ENCODE peak calls at places on chromosomes 7 and 10, in five cellular contexts. G is PC-3, X is GM23338, Y is HCT116, D is hepatocyte. R is an unnamed sample.

GRCh38 chr7:115356139-115356746 is 434.3 kb downstream of the MDFIC start:
- DNase-seq in G (peak; percentile 48), X (peak; percentile 64), Y (peak; percentile 21), D (peak; percentile 29), R (peak; percentile 6)

GRCh38 chr7:158783595-158783994 is 45.7 kb downstream of the ESYT2 start:
- DNase-seq in G (peak; percentile 12), X (no peak), Y (no peak), D (no peak), R (no peak)

GRCh38 chr10:14358886-14359573 is 28.3 kb upstream of the FRMD4A start:
- DNase-seq in G (no peak), X (no peak), Y (no peak), D (no peak), R (no peak)

GRCh38 chr7:91264083-91264923 is at the start of gene FZD1:
- DNase-seq in G (peak; percentile 95), X (peak; percentile 98), Y (peak; percentile 95), D (peak; percentile 98), R (peak; percentile 94)

GRCh38 chr10:11757452-11757819 is 15.3 kb downstream of the ECHDC3 start:
- DNase-seq in G (peak; percentile 18), X (no peak), Y (no peak), D (peak; percentile 90), R (no peak)

GRCh38 chr7:114426380-114426779 is 11.8 kb downstream of the FOXP2 start:
- DNase-seq in G (no peak), X (no peak), Y (no peak), D (no peak), R (no peak)

GRCh38 chr10:51892965-51893658 is 193.7 kb upstream of the CSTF2T start:
- DNase-seq in G (peak; percentile 85), X (peak; percentile 64), Y (peak; percentile 40), D (no peak), R (peak; percentile 6)

GRCh38 chr7:100370746-100371145 is 2.5 kb upstream of the PILRA start:
- DNase-seq in G (no peak), X (no peak), Y (no peak), D (no peak), R (no peak)

GRCh38 chr7:106022193-106022821 is 59.2 kb downstream of the CDHR3 start:
- DNase-seq in G (no peak), X (no peak), Y (no peak), D (no peak), R (peak; percentile 81)

DNA sequence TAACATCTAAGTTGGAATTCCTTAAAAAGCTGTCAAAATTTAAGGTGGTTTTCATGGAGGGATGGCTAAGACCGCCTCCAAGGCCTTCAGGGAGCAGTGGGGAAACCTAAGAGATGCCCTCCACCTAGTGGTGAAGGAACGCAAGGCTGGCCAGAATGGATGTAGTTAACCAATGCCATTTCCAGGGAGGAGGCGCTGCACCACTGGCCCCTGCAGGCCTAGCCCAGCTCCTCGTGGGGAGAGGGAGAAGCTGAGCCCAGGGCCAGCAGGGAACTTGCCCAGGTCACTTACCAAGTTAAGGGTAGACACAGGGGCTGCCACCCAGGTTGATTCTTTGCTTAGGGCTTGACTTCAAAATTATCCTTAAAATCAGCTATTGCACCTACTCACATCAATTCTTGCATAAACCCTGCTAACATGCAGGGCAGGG is 32.0 kb downstream of the FIGNL1 start:
- DNase-seq in G (peak; percentile 86), X (peak; percentile 96), Y (peak; percentile 76), D (peak; percentile 89), R (peak; percentile 88)
- TF ChIP-seq EZH2phosphoT487 in G (no peak), X (no peak), Y (no peak), D (no peak), R (no peak)

GRCh38 chr10:115968236-115968635 is 304.8 kb downstream of the GFRA1 start:
- DNase-seq in G (no peak), X (peak; percentile 6), Y (no peak), D (no peak), R (no peak)

GRCh38 chr10:115964827-115965226 is 308.2 kb downstream of the GFRA1 start:
- DNase-seq in G (no peak), X (no peak), Y (no peak), D (no peak), R (no peak)

GRCh38 chr10:115958043-115958442 is 315.0 kb downstream of the GFRA1 start:
- DNase-seq in G (no peak), X (peak; percentile 51), Y (no peak), D (no peak), R (no peak)

GRCh38 chr10:115969591-115969990 is 303.4 kb downstream of the GFRA1 start:
- DNase-seq in G (no peak), X (no peak), Y (no peak), D (no peak), R (no peak)

GRCh38 chr10:115963848-115964247 is 309.2 kb downstream of the GFRA1 start:
- DNase-seq in G (no peak), X (peak; percentile 19), Y (no peak), D (no peak), R (no peak)
- TF ChIP-seq CTCF in G (no peak), X (no peak), Y (peak; percentile 18), D (no peak), R (no peak)

GRCh38 chr7:102836977-102837376 is 75.8 kb upstream of the LRRC17 start:
- DNase-seq in G (no peak), X (no peak), Y (no peak), D (no peak), R (no peak)
- H3K27ac ChIP-seq in G (no peak overlapping the region), X (no peak overlapping the region), Y (no peak overlapping the region), D (peak overlapping the region; percentile 51), R (no peak overlapping the region)

GRCh38 chr7:30717181-30717580 is 34.8 kb upstream of the INMT start:
- DNase-seq in G (peak; percentile 67), X (peak; percentile 69), Y (peak; percentile 37), D (no peak), R (no peak)
- TF ChIP-seq EZH2phosphoT487 in G (no peak), X (no peak), Y (no peak), D (no peak), R (no peak)

GRCh38 chr7:1558841-1559625 is 3.0 kb upstream of the TMEM184A start:
- DNase-seq in G (peak; percentile 66), X (no peak), Y (no peak), D (no peak), R (no peak)

GRCh38 chr7:1559626-1560590 is 3.9 kb upstream of the TMEM184A start:
- DNase-seq in G (no peak), X (no peak), Y (no peak), D (no peak), R (no peak)

GRCh38 chr7:1562126-1562525 is 6.1 kb upstream of the TMEM184A start:
- DNase-seq in G (no peak), X (no peak), Y (no peak), D (no peak), R (no peak)

GRCh38 chr7:1561036-1561940 is 5.3 kb upstream of the TMEM184A start:
- DNase-seq in G (no peak), X (no peak), Y (no peak), D (no peak), R (no peak)

DNA sequence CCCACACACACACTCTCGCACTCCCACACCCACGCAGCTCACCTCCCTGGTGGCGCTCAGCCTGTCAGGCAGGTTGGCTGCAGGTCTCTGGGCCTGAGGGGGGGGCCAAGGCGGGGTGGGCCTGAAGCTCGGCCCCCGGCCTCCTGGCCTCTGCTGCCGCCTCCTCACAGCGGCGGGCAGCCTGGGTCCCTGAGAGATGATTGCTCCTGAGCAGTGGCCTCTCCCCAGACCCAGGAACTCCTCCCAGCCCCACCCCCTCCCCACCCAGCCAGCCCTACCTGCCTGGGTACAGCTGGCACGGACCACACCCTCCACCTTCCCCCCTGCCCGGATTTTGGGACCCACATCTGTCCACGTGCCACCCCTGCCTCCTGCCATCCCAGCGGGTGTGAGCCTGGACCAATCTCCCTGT is 4.6 kb upstream of the TMEM184A start:
- DNase-seq in G (no peak), X (no peak), Y (no peak), D (no peak), R (no peak)
- TF ChIP-seq CTCF in G (no peak), X (no peak), Y (no peak), D (no peak), R (no peak)

DNA sequence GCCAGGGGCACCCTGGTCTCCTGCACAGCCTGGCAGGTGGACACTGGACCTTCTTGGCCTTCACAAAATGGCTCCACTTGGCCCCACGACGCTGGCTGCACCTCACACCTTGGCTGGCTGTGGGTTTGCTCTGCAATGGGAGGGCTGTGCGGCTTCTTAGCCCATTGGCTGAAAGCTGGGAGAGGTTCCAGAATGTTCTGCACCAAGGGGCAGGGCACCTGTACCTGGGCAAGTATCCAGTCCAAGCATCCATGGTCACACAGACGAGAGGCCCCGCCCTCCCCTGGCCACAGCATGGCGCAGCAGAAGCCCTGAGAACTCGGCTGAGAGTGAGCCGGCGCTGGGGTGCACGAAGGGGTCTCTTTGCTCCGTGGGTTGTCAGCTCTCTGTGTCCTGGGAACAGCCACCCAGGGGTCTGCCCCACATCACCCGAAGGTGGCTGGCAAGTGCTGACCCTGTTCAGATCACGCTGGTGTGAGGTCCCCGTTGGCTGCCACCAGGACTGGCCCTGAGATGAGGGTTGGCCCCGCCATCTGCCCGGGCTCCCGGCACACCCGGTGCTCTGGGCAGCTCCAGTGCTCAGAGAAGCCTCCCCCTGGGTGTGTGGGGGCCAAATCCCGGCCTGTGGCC is 19.5 kb upstream of the ADGRA1 start:
- DNase-seq in G (no peak), X (no peak), Y (no peak), D (no peak), R (no peak)
- H3K27ac ChIP-seq in G (no peak overlapping the region), X (no peak overlapping the region), Y (no peak overlapping the region), D (no peak overlapping the region), R (no peak overlapping the region)

DNA sequence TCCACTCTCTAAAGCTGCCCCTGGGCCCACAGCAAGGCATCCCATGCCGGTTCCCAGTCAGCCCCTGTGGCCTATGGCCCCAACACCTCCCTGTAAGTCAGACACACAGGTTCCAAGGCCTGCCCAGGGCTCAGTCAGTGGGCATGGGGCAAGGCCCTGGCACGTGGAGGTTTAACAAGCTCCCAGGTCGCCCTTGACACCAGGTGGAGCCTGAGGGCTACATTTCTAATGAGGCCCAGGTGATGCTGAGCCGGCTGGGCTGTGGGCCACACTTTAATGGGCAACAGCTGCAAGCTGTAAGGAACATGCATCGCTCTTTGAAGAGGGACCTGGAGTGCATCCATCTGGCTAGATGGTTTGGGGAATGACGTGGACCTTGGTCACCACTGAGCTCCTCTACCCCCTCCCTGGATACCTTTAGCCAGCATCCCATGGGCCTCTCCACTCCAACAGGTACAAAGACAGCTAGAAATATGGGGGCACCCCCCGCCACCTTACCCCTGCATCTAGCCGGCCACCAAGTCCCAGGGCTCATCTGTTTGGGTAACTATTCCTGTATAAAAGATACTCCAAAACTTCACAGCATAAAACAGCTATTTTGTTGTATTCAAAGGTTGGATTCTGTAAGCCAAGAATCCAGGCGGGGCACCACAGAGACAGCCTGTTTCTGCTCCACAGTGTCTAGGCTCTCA is 122.5 kb downstream of the OAT start:
- DNase-seq in G (no peak), X (peak; percentile 46), Y (no peak), D (peak; percentile 37), R (no peak)
- TF ChIP-seq EZH2phosphoT487 in G (no peak), X (no peak), Y (no peak), D (no peak), R (no peak)

GRCh38 chr10:69802424-69803161 is 887 bp downstream of the COL13A1 start:
- DNase-seq in G (peak; percentile 61), X (peak; percentile 61), Y (no peak), D (peak; percentile 59), R (no peak)
- TF ChIP-seq CTCF in G (peak; percentile 55), X (peak; percentile 0), Y (peak; percentile 8), D (peak; percentile 27), R (no peak)

GRCh38 chr7:46155367-46155766 is 234.3 kb upstream of the IGFBP3 start:
- DNase-seq in G (no peak), X (no peak), Y (no peak), D (peak; percentile 62), R (no peak)
- H3K27ac ChIP-seq in G (no peak overlapping the region), X (no peak overlapping the region), Y (no peak overlapping the region), D (peak overlapping the region; percentile 97), R (no peak overlapping the region)

GRCh38 chr10:35882422-35883150 is 240.5 kb upstream of the FZD8 start:
- DNase-seq in G (no peak), X (peak; percentile 62), Y (no peak), D (no peak), R (no peak)
- TF ChIP-seq EZH2phosphoT487 in G (no peak), X (no peak), Y (no peak), D (no peak), R (no peak)